ENCODE peak calls at places on chromosome 17, in six cellular contexts. One of them, this sample, is unnamed.

GRCh38 chr17:49545007-49545660 is 30.5 kb upstream of the NXPH3 start:
- DNase-seq in IMR-90: no peak
- DNase-seq in A549: no peak
- DNase-seq in K562: no peak
- DNase-seq in HepG2: no peak
- DNase-seq in GM12878: no peak
- DNase-seq in this sample: no peak

GRCh38 chr17:5753421-5753820 is 169.1 kb upstream of the NLRP1 start:
- DNase-seq in IMR-90: no peak
- DNase-seq in A549: no peak
- DNase-seq in K562: no peak
- DNase-seq in HepG2: no peak
- DNase-seq in GM12878: no peak
- DNase-seq in this sample: no peak

GRCh38 chr17:65442250-65442649 is 119.2 kb downstream of the AXIN2 start:
- DNase-seq in IMR-90: no peak
- DNase-seq in A549: no peak
- DNase-seq in K562: no peak
- DNase-seq in HepG2: no peak
- DNase-seq in GM12878: no peak
- DNase-seq in this sample: no peak

GRCh38 chr17:27607692-27608091 is 23.3 kb upstream of the LGALS9 start:
- DNase-seq in IMR-90: no peak
- DNase-seq in A549: no peak
- DNase-seq in K562: no peak
- DNase-seq in HepG2: no peak
- DNase-seq in GM12878: no peak
- DNase-seq in this sample: no peak

GRCh38 chr17:56595831-56596740 is 2.6 kb downstream of the NOG start:
- DNase-seq in IMR-90: peak
- DNase-seq in A549: no peak
- DNase-seq in K562: no peak
- DNase-seq in HepG2: no peak
- DNase-seq in GM12878: no peak
- DNase-seq in this sample: no peak

GRCh38 chr17:39450051-39450450 is 1.0 kb downstream of the MED1 start:
- DNase-seq in IMR-90: no peak
- DNase-seq in A549: no peak
- DNase-seq in K562: no peak
- DNase-seq in HepG2: peak
- DNase-seq in GM12878: no peak
- DNase-seq in this sample: no peak

GRCh38 chr17:2929881-2930533 is 133.4 kb downstream of the OR1D5 start:
- DNase-seq in IMR-90: peak
- DNase-seq in A549: peak
- DNase-seq in K562: peak
- DNase-seq in HepG2: peak
- DNase-seq in GM12878: no peak
- DNase-seq in this sample: peak

GRCh38 chr17:39769974-39770587 is 32.3 kb downstream of the GRB7 start:
- DNase-seq in IMR-90: peak
- DNase-seq in A549: no peak
- DNase-seq in K562: no peak
- DNase-seq in HepG2: peak
- DNase-seq in GM12878: peak
- DNase-seq in this sample: no peak

GRCh38 chr17:5537251-5537650 is 47.1 kb downstream of the NLRP1 start:
- DNase-seq in IMR-90: peak
- DNase-seq in A549: no peak
- DNase-seq in K562: no peak
- DNase-seq in HepG2: no peak
- DNase-seq in GM12878: no peak
- DNase-seq in this sample: no peak

GRCh38 chr17:67642488-67642887 is 75.2 kb upstream of the NOL11 start:
- DNase-seq in IMR-90: no peak
- DNase-seq in A549: no peak
- DNase-seq in K562: no peak
- DNase-seq in HepG2: no peak
- DNase-seq in GM12878: no peak
- DNase-seq in this sample: no peak
- TF ChIP-seq BHLHE40 in IMR-90: no peak
- TF ChIP-seq BHLHE40 in A549: no peak
- TF ChIP-seq BHLHE40 in K562: no peak
- TF ChIP-seq BHLHE40 in HepG2: no peak
- TF ChIP-seq BHLHE40 in GM12878: no peak
- TF ChIP-seq BHLHE40 in this sample: no peak

DNA sequence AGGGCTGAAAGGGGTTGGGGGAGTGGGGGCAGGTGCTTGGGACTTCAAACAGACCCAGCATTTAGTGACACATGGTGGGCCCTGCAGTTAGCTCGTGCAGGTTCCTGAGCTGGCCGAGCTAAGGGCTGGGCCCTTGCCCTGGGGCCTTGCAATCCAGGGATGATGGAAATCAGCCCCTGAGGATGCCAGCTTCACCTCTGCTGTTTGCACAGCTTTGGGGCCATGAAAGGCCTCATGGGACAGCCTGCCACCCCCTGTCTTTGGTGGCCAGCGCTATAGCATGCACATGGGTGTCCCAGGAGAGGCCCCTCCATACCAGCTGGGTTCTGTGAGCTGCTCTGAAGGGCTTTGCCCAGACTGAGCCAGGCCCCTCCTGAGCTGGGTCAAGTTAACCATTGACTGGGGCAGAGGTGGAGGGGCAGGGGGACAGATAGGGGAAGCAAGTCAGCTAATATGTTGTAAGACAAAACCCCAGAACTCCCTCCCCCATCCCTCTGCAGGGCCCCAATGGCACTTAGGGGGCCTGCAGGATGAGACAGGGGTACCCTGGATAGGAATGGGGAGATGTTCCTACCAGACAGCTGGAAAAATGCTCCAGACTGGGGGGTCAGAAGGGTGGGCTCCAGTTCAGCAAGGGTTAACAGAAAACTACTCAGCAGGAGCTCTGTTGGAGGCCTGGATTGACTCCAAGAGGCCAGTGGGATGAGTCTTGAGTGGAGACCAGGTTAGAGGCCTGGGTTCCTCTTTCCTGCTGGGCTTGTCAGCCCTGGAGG is 679 bp downstream of the PRR15L start:
- DNase-seq in IMR-90: peak
- DNase-seq in A549: no peak
- DNase-seq in K562: no peak
- DNase-seq in HepG2: peak
- DNase-seq in GM12878: no peak
- DNase-seq in this sample: no peak
- TF ChIP-seq BHLHE40 in IMR-90: no peak
- TF ChIP-seq BHLHE40 in A549: no peak
- TF ChIP-seq BHLHE40 in K562: no peak
- TF ChIP-seq BHLHE40 in HepG2: no peak
- TF ChIP-seq BHLHE40 in GM12878: no peak
- TF ChIP-seq BHLHE40 in this sample: no peak

GRCh38 chr17:17849863-17850373 is 13.1 kb upstream of the SREBF1 start:
- DNase-seq in IMR-90: peak
- DNase-seq in A549: peak
- DNase-seq in K562: peak
- DNase-seq in HepG2: peak
- DNase-seq in GM12878: peak
- DNase-seq in this sample: peak
- TF ChIP-seq BHLHE40 in IMR-90: no peak
- TF ChIP-seq BHLHE40 in A549: no peak
- TF ChIP-seq BHLHE40 in K562: peak
- TF ChIP-seq BHLHE40 in HepG2: no peak
- TF ChIP-seq BHLHE40 in GM12878: peak
- TF ChIP-seq BHLHE40 in this sample: no peak

DNA sequence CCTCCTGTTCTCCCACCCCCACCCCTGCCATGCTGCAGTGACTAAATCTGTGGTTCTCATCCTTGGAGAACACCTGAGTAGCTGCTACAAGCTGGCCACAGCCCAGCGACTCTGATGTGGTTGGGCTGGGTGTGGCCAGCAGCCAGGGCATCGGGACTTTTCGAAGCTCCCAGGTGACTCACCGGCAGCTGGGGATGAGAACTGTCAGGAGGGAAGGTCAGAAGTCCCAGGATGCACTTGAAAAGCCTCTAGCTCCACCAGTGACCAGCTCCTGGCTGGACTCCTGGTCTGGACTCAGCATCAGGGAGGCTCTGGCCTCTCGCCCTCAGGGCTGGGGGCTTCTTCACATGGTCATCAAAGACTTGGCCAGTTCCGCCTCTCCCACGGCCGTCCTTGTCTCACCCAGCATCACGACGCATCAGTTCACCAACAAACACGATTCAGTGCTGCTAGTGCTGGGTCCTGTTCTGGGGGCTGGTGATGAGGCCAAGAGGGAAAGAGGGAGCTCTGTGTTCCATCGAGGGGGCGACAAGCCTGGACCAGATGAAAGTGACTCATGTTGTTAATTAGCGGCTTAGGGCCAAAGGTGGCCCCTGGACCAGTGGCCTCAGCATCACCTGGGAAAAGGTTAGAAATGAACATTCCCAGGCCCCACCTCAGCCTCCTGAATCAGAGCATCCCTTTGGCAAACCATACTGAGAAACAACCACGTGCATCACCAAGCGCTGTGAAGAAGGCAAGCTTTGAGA is 3.9 kb upstream of the C17orf99 start:
- DNase-seq in IMR-90: peak
- DNase-seq in A549: peak
- DNase-seq in K562: no peak
- DNase-seq in HepG2: peak
- DNase-seq in GM12878: no peak
- DNase-seq in this sample: no peak
- TF ChIP-seq BHLHE40 in IMR-90: no peak
- TF ChIP-seq BHLHE40 in A549: no peak
- TF ChIP-seq BHLHE40 in K562: no peak
- TF ChIP-seq BHLHE40 in HepG2: peak
- TF ChIP-seq BHLHE40 in GM12878: peak
- TF ChIP-seq BHLHE40 in this sample: no peak

GRCh38 chr17:82014971-82015310 is 7.7 kb downstream of the CENPX start:
- DNase-seq in IMR-90: no peak
- DNase-seq in A549: no peak
- DNase-seq in K562: no peak
- DNase-seq in HepG2: no peak
- DNase-seq in GM12878: no peak
- DNase-seq in this sample: no peak
- TF ChIP-seq BHLHE40 in IMR-90: no peak
- TF ChIP-seq BHLHE40 in A549: no peak
- TF ChIP-seq BHLHE40 in K562: no peak
- TF ChIP-seq BHLHE40 in HepG2: no peak
- TF ChIP-seq BHLHE40 in GM12878: no peak
- TF ChIP-seq BHLHE40 in this sample: no peak

GRCh38 chr17:13788385-13788784 is 186.7 kb upstream of the HS3ST3A1 start:
- DNase-seq in IMR-90: no peak
- DNase-seq in A549: no peak
- DNase-seq in K562: no peak
- DNase-seq in HepG2: no peak
- DNase-seq in GM12878: no peak
- DNase-seq in this sample: no peak

GRCh38 chr17:13797863-13798262 is 196.1 kb upstream of the HS3ST3A1 start:
- DNase-seq in IMR-90: no peak
- DNase-seq in A549: no peak
- DNase-seq in K562: no peak
- DNase-seq in HepG2: no peak
- DNase-seq in GM12878: no peak
- DNase-seq in this sample: no peak

GRCh38 chr17:13787636-13788035 is 185.9 kb upstream of the HS3ST3A1 start:
- DNase-seq in IMR-90: no peak
- DNase-seq in A549: no peak
- DNase-seq in K562: no peak
- DNase-seq in HepG2: no peak
- DNase-seq in GM12878: no peak
- DNase-seq in this sample: no peak

GRCh38 chr17:13793951-13794350 is 192.2 kb upstream of the HS3ST3A1 start:
- DNase-seq in IMR-90: no peak
- DNase-seq in A549: no peak
- DNase-seq in K562: no peak
- DNase-seq in HepG2: no peak
- DNase-seq in GM12878: no peak
- DNase-seq in this sample: no peak

DNA sequence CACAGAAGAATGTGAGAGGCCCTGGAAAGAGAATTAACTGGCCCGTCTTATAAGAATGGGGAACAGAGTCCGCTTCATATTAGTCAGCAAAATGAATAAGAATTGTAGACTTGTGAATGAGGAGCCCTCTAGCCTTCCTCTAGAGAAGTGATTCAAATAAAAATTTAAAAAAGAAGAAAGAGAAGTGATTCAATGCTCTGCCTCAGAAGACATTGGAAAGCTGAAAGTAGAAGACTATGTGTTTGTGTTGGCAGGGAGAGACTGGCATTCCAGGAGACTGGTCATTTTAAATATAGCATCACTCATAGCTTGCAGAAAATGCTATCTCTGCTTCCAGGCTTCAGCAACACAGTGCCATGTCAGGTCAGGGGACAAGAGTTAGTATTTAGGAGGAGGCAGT is 190.6 kb upstream of the HS3ST3A1 start:
- DNase-seq in IMR-90: peak
- DNase-seq in A549: no peak
- DNase-seq in K562: no peak
- DNase-seq in HepG2: no peak
- DNase-seq in GM12878: no peak
- DNase-seq in this sample: no peak
- TF ChIP-seq BHLHE40 in IMR-90: no peak
- TF ChIP-seq BHLHE40 in A549: no peak
- TF ChIP-seq BHLHE40 in K562: no peak
- TF ChIP-seq BHLHE40 in HepG2: no peak
- TF ChIP-seq BHLHE40 in GM12878: no peak
- TF ChIP-seq BHLHE40 in this sample: no peak

GRCh38 chr17:57899391-57899790 is 49.5 kb upstream of the MRPS23 start:
- DNase-seq in IMR-90: no peak
- DNase-seq in A549: no peak
- DNase-seq in K562: no peak
- DNase-seq in HepG2: no peak
- DNase-seq in GM12878: no peak
- DNase-seq in this sample: no peak
- TF ChIP-seq BHLHE40 in IMR-90: no peak
- TF ChIP-seq BHLHE40 in A549: no peak
- TF ChIP-seq BHLHE40 in K562: no peak
- TF ChIP-seq BHLHE40 in HepG2: no peak
- TF ChIP-seq BHLHE40 in GM12878: peak
- TF ChIP-seq BHLHE40 in this sample: no peak

DNA sequence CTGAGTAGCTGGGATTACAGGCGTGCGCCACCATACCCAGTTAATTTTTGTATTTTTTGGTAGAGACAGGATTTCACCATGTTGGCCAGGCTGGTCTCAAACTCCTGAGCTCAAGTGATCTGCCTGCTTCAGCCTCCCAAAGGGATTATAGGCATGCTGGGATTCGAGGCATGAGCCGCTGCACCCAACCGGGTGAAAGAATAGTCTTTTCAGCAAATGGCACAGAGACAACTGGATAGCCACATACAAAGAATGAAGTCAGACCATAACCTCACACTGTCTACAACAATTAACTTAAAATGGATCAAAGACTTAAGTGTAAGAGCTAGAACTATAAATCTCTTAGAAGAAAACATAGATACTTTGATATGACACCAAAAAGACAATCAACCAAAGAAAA is 67.6 kb downstream of the TBC1D16 start:
- DNase-seq in IMR-90: no peak
- DNase-seq in A549: no peak
- DNase-seq in K562: no peak
- DNase-seq in HepG2: no peak
- DNase-seq in GM12878: no peak
- DNase-seq in this sample: no peak
- TF ChIP-seq BHLHE40 in IMR-90: no peak
- TF ChIP-seq BHLHE40 in A549: no peak
- TF ChIP-seq BHLHE40 in K562: no peak
- TF ChIP-seq BHLHE40 in HepG2: no peak
- TF ChIP-seq BHLHE40 in GM12878: no peak
- TF ChIP-seq BHLHE40 in this sample: no peak